ENCODE peak calls at places on chromosomes 3 and 15, in four cellular contexts. One of them, this sample, is unnamed.

GRCh38 chr15:79437275-79438000 is 5.3 kb downstream of the MINAR1 start:
- DNase-seq in NT2/D1: no peak
- DNase-seq in activated CD8-positive, alpha-beta T cell treated with anti-CD3 and anti-CD28 coated beads for 36 hours: no peak
- DNase-seq in substantia nigra: no peak
- DNase-seq in this sample: no peak

GRCh38 chr3:196144383-196145105 is 62.7 kb upstream of the TFRC start:
- DNase-seq in activated CD8-positive, alpha-beta T cell treated with anti-CD3 and anti-CD28 coated beads for 36 hours: no peak
- DNase-seq in NT2/D1: no peak
- DNase-seq in substantia nigra: no peak
- DNase-seq in this sample: no peak

GRCh38 chr3:78277793-78278192 is 1237.9 kb downstream of the ROBO2 start:
- DNase-seq in substantia nigra: no peak
- DNase-seq in NT2/D1: no peak
- DNase-seq in activated CD8-positive, alpha-beta T cell treated with anti-CD3 and anti-CD28 coated beads for 36 hours: no peak
- DNase-seq in this sample: no peak

GRCh38 chr15:60520041-60520824 is 41.3 kb upstream of the ICE2 start:
- DNase-seq in activated CD8-positive, alpha-beta T cell treated with anti-CD3 and anti-CD28 coated beads for 36 hours: peak; percentile 24
- DNase-seq in substantia nigra: no peak
- DNase-seq in NT2/D1: no peak
- DNase-seq in this sample: no peak

GRCh38 chr3:77298405-77298804 is 258.5 kb downstream of the ROBO2 start:
- DNase-seq in NT2/D1: no peak
- DNase-seq in substantia nigra: no peak
- DNase-seq in activated CD8-positive, alpha-beta T cell treated with anti-CD3 and anti-CD28 coated beads for 36 hours: no peak
- DNase-seq in this sample: no peak

GRCh38 chr15:67501836-67502461 is 19.0 kb upstream of the C15orf61 start:
- DNase-seq in substantia nigra: no peak
- DNase-seq in activated CD8-positive, alpha-beta T cell treated with anti-CD3 and anti-CD28 coated beads for 36 hours: no peak
- DNase-seq in NT2/D1: peak; percentile 8
- DNase-seq in this sample: no peak

GRCh38 chr3:182618085-182618732 is 175.1 kb upstream of the ATP11B start:
- DNase-seq in activated CD8-positive, alpha-beta T cell treated with anti-CD3 and anti-CD28 coated beads for 36 hours: peak; percentile 4
- DNase-seq in substantia nigra: no peak
- DNase-seq in NT2/D1: no peak
- DNase-seq in this sample: no peak

GRCh38 chr3:124057453-124057852 is 65.5 kb upstream of the ROPN1 start:
- DNase-seq in activated CD8-positive, alpha-beta T cell treated with anti-CD3 and anti-CD28 coated beads for 36 hours: no peak
- DNase-seq in NT2/D1: no peak
- DNase-seq in substantia nigra: peak; percentile 34
- DNase-seq in this sample: no peak

GRCh38 chr3:179526989-179527391 is 35.7 kb upstream of the ACTL6A start:
- DNase-seq in NT2/D1: peak; percentile 90
- DNase-seq in substantia nigra: no peak
- DNase-seq in activated CD8-positive, alpha-beta T cell treated with anti-CD3 and anti-CD28 coated beads for 36 hours: no peak
- DNase-seq in this sample: no peak

GRCh38 chr3:128858167-128858566 is 21.3 kb upstream of the ACAD9 start:
- DNase-seq in NT2/D1: no peak
- DNase-seq in substantia nigra: no peak
- DNase-seq in activated CD8-positive, alpha-beta T cell treated with anti-CD3 and anti-CD28 coated beads for 36 hours: no peak
- DNase-seq in this sample: no peak

GRCh38 chr3:129184396-129184656 is 630 bp upstream of the CNBP start:
- DNase-seq in activated CD8-positive, alpha-beta T cell treated with anti-CD3 and anti-CD28 coated beads for 36 hours: peak; percentile 46
- DNase-seq in NT2/D1: no peak
- DNase-seq in substantia nigra: no peak
- DNase-seq in this sample: peak; percentile 20

GRCh38 chr15:93126496-93127083 is 37.6 kb upstream of the RGMA start:
- DNase-seq in NT2/D1: no peak
- DNase-seq in activated CD8-positive, alpha-beta T cell treated with anti-CD3 and anti-CD28 coated beads for 36 hours: no peak
- DNase-seq in substantia nigra: no peak
- DNase-seq in this sample: no peak

GRCh38 chr3:20669184-20669583 is 483.2 kb upstream of the SGO1 start:
- DNase-seq in NT2/D1: no peak
- DNase-seq in activated CD8-positive, alpha-beta T cell treated with anti-CD3 and anti-CD28 coated beads for 36 hours: no peak
- DNase-seq in substantia nigra: no peak
- DNase-seq in this sample: no peak

GRCh38 chr3:53938645-53939044 is 47.0 kb upstream of the SELENOK start:
- DNase-seq in substantia nigra: no peak
- DNase-seq in activated CD8-positive, alpha-beta T cell treated with anti-CD3 and anti-CD28 coated beads for 36 hours: peak; percentile 46
- DNase-seq in NT2/D1: peak; percentile 39
- DNase-seq in this sample: peak; percentile 24

GRCh38 chr15:27855137-27855536 is 244.0 kb downstream of the OCA2 start:
- DNase-seq in NT2/D1: no peak
- DNase-seq in activated CD8-positive, alpha-beta T cell treated with anti-CD3 and anti-CD28 coated beads for 36 hours: no peak
- DNase-seq in substantia nigra: no peak
- DNase-seq in this sample: no peak

GRCh38 chr3:183953471-183954070 is 64.1 kb downstream of the ABCC5 start:
- DNase-seq in substantia nigra: no peak
- DNase-seq in activated CD8-positive, alpha-beta T cell treated with anti-CD3 and anti-CD28 coated beads for 36 hours: no peak
- DNase-seq in NT2/D1: no peak
- DNase-seq in this sample: no peak

GRCh38 chr15:68667800-68668625 is 89.2 kb downstream of the CORO2B start:
- DNase-seq in NT2/D1: no peak
- DNase-seq in substantia nigra: no peak
- DNase-seq in activated CD8-positive, alpha-beta T cell treated with anti-CD3 and anti-CD28 coated beads for 36 hours: no peak
- DNase-seq in this sample: no peak

GRCh38 chr3:196145420-196146262 is 63.8 kb upstream of the TFRC start:
- DNase-seq in activated CD8-positive, alpha-beta T cell treated with anti-CD3 and anti-CD28 coated beads for 36 hours: no peak
- DNase-seq in substantia nigra: no peak
- DNase-seq in NT2/D1: no peak
- DNase-seq in this sample: no peak

GRCh38 chr3:41681479-41681878 is 280.4 kb downstream of the ULK4 start:
- DNase-seq in substantia nigra: no peak
- DNase-seq in NT2/D1: peak; percentile 39
- DNase-seq in activated CD8-positive, alpha-beta T cell treated with anti-CD3 and anti-CD28 coated beads for 36 hours: no peak
- DNase-seq in this sample: peak; percentile 97

GRCh38 chr3:124714218-124714853 is 15.9 kb upstream of the UMPS start:
- DNase-seq in activated CD8-positive, alpha-beta T cell treated with anti-CD3 and anti-CD28 coated beads for 36 hours: no peak
- DNase-seq in NT2/D1: no peak
- DNase-seq in substantia nigra: no peak
- DNase-seq in this sample: no peak

GRCh38 chr3:46615050-46615449 is 2.7 kb downstream of the FAM240A start:
- DNase-seq in NT2/D1: no peak
- DNase-seq in activated CD8-positive, alpha-beta T cell treated with anti-CD3 and anti-CD28 coated beads for 36 hours: no peak
- DNase-seq in substantia nigra: no peak
- DNase-seq in this sample: no peak

GRCh38 chr3:16249336-16249735 is 15.4 kb downstream of the DPH3 start:
- DNase-seq in substantia nigra: no peak
- DNase-seq in NT2/D1: peak; percentile 73
- DNase-seq in activated CD8-positive, alpha-beta T cell treated with anti-CD3 and anti-CD28 coated beads for 36 hours: peak; percentile 56
- DNase-seq in this sample: no peak

GRCh38 chr3:78516937-78517336 is 1250.9 kb downstream of the ROBO1 start:
- DNase-seq in substantia nigra: no peak
- DNase-seq in activated CD8-positive, alpha-beta T cell treated with anti-CD3 and anti-CD28 coated beads for 36 hours: no peak
- DNase-seq in NT2/D1: no peak
- DNase-seq in this sample: no peak